ENCODE peak calls at places on chromosomes 2 and 18, in five cellular contexts. One of them, this sample, is unnamed.

GRCh38 chr2:239274391-239275001 is 126.3 kb downstream of the HDAC4 start:
- DNase-seq in ovary: peak; percentile 42
- DNase-seq in DND-41: no peak
- DNase-seq in left ventricle myocardium inferior: no peak
- DNase-seq in CD8-positive, alpha-beta T cell: no peak
- DNase-seq in this sample: no peak

GRCh38 chr2:85433511-85434089 is 15.1 kb downstream of the SH2D6 start:
- DNase-seq in ovary: peak; percentile 92
- DNase-seq in DND-41: no peak
- DNase-seq in left ventricle myocardium inferior: peak; percentile 89
- DNase-seq in CD8-positive, alpha-beta T cell: no peak
- DNase-seq in this sample: no peak

GRCh38 chr2:12202702-12203101 is 456.3 kb downstream of the LPIN1 start:
- DNase-seq in ovary: peak; percentile 51
- DNase-seq in DND-41: no peak
- DNase-seq in left ventricle myocardium inferior: peak; percentile 28
- DNase-seq in CD8-positive, alpha-beta T cell: no peak
- DNase-seq in this sample: no peak

GRCh38 chr2:20758997-20759396 is 63.9 kb downstream of the LDAH start:
- DNase-seq in ovary: no peak
- DNase-seq in DND-41: no peak
- DNase-seq in left ventricle myocardium inferior: no peak
- DNase-seq in CD8-positive, alpha-beta T cell: no peak
- DNase-seq in this sample: no peak

GRCh38 chr2:178328037-178328436 is 122.9 kb downstream of the PRKRA start:
- DNase-seq in ovary: no peak
- DNase-seq in DND-41: no peak
- DNase-seq in left ventricle myocardium inferior: no peak
- DNase-seq in CD8-positive, alpha-beta T cell: no peak
- DNase-seq in this sample: no peak

GRCh38 chr18:577606-578005 is 2.6 kb upstream of the CETN1 start:
- DNase-seq in ovary: no peak
- DNase-seq in DND-41: no peak
- DNase-seq in left ventricle myocardium inferior: no peak
- DNase-seq in CD8-positive, alpha-beta T cell: no peak
- DNase-seq in this sample: no peak

GRCh38 chr2:86337235-86338099 is at the start of gene REEP1:
- DNase-seq in ovary: peak; percentile 36
- DNase-seq in DND-41: no peak
- DNase-seq in left ventricle myocardium inferior: peak; percentile 40
- DNase-seq in CD8-positive, alpha-beta T cell: no peak
- DNase-seq in this sample: peak; percentile 81

GRCh38 chr2:2326053-2326452 is 5.0 kb downstream of the MYT1L start:
- DNase-seq in ovary: no peak
- DNase-seq in DND-41: no peak
- DNase-seq in left ventricle myocardium inferior: no peak
- DNase-seq in CD8-positive, alpha-beta T cell: no peak
- DNase-seq in this sample: no peak

GRCh38 chr18:33231474-33232317 is 208.8 kb downstream of the CCDC178 start:
- DNase-seq in ovary: peak; percentile 67
- DNase-seq in DND-41: peak; percentile 78
- DNase-seq in left ventricle myocardium inferior: peak; percentile 19
- DNase-seq in CD8-positive, alpha-beta T cell: peak; percentile 7
- DNase-seq in this sample: peak; percentile 68

GRCh38 chr2:186187854-186188253 is 298.2 kb upstream of the ZC3H15 start:
- DNase-seq in ovary: no peak
- DNase-seq in DND-41: no peak
- DNase-seq in left ventricle myocardium inferior: no peak
- DNase-seq in CD8-positive, alpha-beta T cell: no peak
- DNase-seq in this sample: no peak

DNA sequence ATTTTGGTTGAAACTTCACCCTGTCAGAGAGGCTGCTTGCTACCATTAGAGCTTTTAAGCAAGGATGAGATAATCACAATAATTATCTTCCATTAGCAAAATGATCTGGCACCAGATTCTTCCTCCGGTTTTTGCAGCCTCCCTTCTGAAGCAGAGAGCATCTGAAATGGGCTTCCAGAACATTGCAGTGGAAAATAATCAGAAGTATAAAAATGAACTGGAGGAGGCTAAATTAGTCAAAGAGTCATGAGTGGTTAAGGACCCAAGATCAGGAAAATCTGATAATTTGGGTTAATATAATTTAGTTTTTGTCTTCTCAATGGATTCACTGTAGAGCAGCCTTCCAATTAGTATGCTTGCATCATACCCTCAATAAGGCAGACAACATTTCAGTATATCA is 537.4 kb upstream of the DCC start:
- DNase-seq in ovary: no peak
- DNase-seq in DND-41: no peak
- DNase-seq in left ventricle myocardium inferior: no peak
- DNase-seq in CD8-positive, alpha-beta T cell: no peak
- DNase-seq in this sample: no peak
- H3K27ac ChIP-seq in ovary: no peak overlapping the region
- H3K27ac ChIP-seq in DND-41: no peak overlapping the region
- H3K27ac ChIP-seq in left ventricle myocardium inferior: no peak overlapping the region
- H3K27ac ChIP-seq in CD8-positive, alpha-beta T cell: no peak overlapping the region
- H3K27ac ChIP-seq in this sample: no peak overlapping the region

GRCh38 chr2:70212298-70212948 is 21.6 kb upstream of the C2orf42 start:
- DNase-seq in ovary: no peak
- DNase-seq in DND-41: no peak
- DNase-seq in left ventricle myocardium inferior: no peak
- DNase-seq in CD8-positive, alpha-beta T cell: no peak
- DNase-seq in this sample: no peak
- H3K36me3 ChIP-seq in ovary: no peaks in the 10 kb centered on the region
- H3K36me3 ChIP-seq in DND-41: peaks cover 71% of the 10 kb centered on the region
- H3K36me3 ChIP-seq in left ventricle myocardium inferior: peaks cover 64% of the 10 kb centered on the region
- H3K36me3 ChIP-seq in CD8-positive, alpha-beta T cell: peaks cover 15% of the 10 kb centered on the region
- H3K36me3 ChIP-seq in this sample: no peaks in the 10 kb centered on the region

GRCh38 chr2:228056293-228056692 is 125.2 kb downstream of the SPHKAP start:
- DNase-seq in ovary: no peak
- DNase-seq in DND-41: no peak
- DNase-seq in left ventricle myocardium inferior: no peak
- DNase-seq in CD8-positive, alpha-beta T cell: no peak
- DNase-seq in this sample: no peak
- H3K27ac ChIP-seq in ovary: no peak overlapping the region
- H3K27ac ChIP-seq in DND-41: no peak overlapping the region
- H3K27ac ChIP-seq in left ventricle myocardium inferior: no peak overlapping the region
- H3K27ac ChIP-seq in CD8-positive, alpha-beta T cell: no peak overlapping the region
- H3K27ac ChIP-seq in this sample: no peak overlapping the region

GRCh38 chr2:71393216-71393615 is 60.1 kb upstream of the DYSF start:
- DNase-seq in ovary: no peak
- DNase-seq in DND-41: no peak
- DNase-seq in left ventricle myocardium inferior: no peak
- DNase-seq in CD8-positive, alpha-beta T cell: no peak
- DNase-seq in this sample: no peak
- H3K36me3 ChIP-seq in ovary: no peaks in the 10 kb centered on the region
- H3K36me3 ChIP-seq in DND-41: peaks cover 87% of the 10 kb centered on the region
- H3K36me3 ChIP-seq in left ventricle myocardium inferior: peaks cover 80% of the 10 kb centered on the region
- H3K36me3 ChIP-seq in CD8-positive, alpha-beta T cell: peaks cover 23% of the 10 kb centered on the region
- H3K36me3 ChIP-seq in this sample: peaks cover 14% of the 10 kb centered on the region

This sample was measured in pancreas.